ENCODE peak calls at places on chromosome 10, in six cellular contexts. One of them, this sample, is unnamed.

GRCh38 chr10:31757831-31758230 is 170.8 kb downstream of the ARHGAP12 start:
- DNase-seq in right cardiac atrium: no peak
- DNase-seq in GM20000: no peak
- DNase-seq in GM13977: no peak
- DNase-seq in ACHN: no peak
- DNase-seq in fibroblast of the aortic adventitia: peak
- DNase-seq in this sample: no peak

GRCh38 chr10:96720422-96721206 is at the start of gene PIK3AP1:
- DNase-seq in right cardiac atrium: peak
- DNase-seq in GM20000: peak
- DNase-seq in GM13977: peak
- DNase-seq in ACHN: peak
- DNase-seq in fibroblast of the aortic adventitia: no peak
- DNase-seq in this sample: peak

GRCh38 chr10:12237265-12238220 is 41.6 kb downstream of the CDC123 start:
- DNase-seq in right cardiac atrium: no peak
- DNase-seq in GM20000: no peak
- DNase-seq in GM13977: peak
- DNase-seq in ACHN: peak
- DNase-seq in fibroblast of the aortic adventitia: no peak
- DNase-seq in this sample: no peak

GRCh38 chr10:90723416-90724068 is 134.3 kb downstream of the HTR7 start:
- DNase-seq in right cardiac atrium: no peak
- DNase-seq in GM20000: no peak
- DNase-seq in GM13977: no peak
- DNase-seq in ACHN: no peak
- DNase-seq in fibroblast of the aortic adventitia: no peak
- DNase-seq in this sample: no peak

GRCh38 chr10:8206882-8207281 is 152.4 kb downstream of the GATA3 start:
- DNase-seq in right cardiac atrium: no peak
- DNase-seq in GM20000: no peak
- DNase-seq in GM13977: no peak
- DNase-seq in ACHN: no peak
- DNase-seq in fibroblast of the aortic adventitia: no peak
- DNase-seq in this sample: no peak

GRCh38 chr10:81978238-81978637 is 103.2 kb downstream of the NRG3 start:
- DNase-seq in right cardiac atrium: no peak
- DNase-seq in GM20000: no peak
- DNase-seq in GM13977: peak
- DNase-seq in ACHN: peak
- DNase-seq in fibroblast of the aortic adventitia: no peak
- DNase-seq in this sample: no peak

GRCh38 chr10:35916791-35917190 is 274.7 kb upstream of the FZD8 start:
- DNase-seq in right cardiac atrium: no peak
- DNase-seq in GM20000: no peak
- DNase-seq in GM13977: no peak
- DNase-seq in ACHN: no peak
- DNase-seq in fibroblast of the aortic adventitia: no peak
- DNase-seq in this sample: no peak

GRCh38 chr10:25226775-25227682 is 52.2 kb downstream of the GPR158 start:
- DNase-seq in right cardiac atrium: peak
- DNase-seq in GM20000: peak
- DNase-seq in GM13977: peak
- DNase-seq in ACHN: peak
- DNase-seq in fibroblast of the aortic adventitia: peak
- DNase-seq in this sample: no peak

GRCh38 chr10:117228210-117228609 is 12.7 kb upstream of the SLC18A2 start:
- DNase-seq in right cardiac atrium: no peak
- DNase-seq in GM20000: no peak
- DNase-seq in GM13977: no peak
- DNase-seq in ACHN: no peak
- DNase-seq in fibroblast of the aortic adventitia: no peak
- DNase-seq in this sample: no peak

GRCh38 chr10:43202657-43203490 is 64.0 kb downstream of the RASGEF1A start:
- DNase-seq in right cardiac atrium: peak
- DNase-seq in GM20000: peak
- DNase-seq in GM13977: peak
- DNase-seq in ACHN: no peak
- DNase-seq in fibroblast of the aortic adventitia: no peak
- DNase-seq in this sample: peak

GRCh38 chr10:116268976-116269375 is 4.0 kb downstream of the GFRA1 start:
- DNase-seq in right cardiac atrium: no peak
- DNase-seq in GM20000: no peak
- DNase-seq in GM13977: no peak
- DNase-seq in ACHN: peak
- DNase-seq in fibroblast of the aortic adventitia: no peak
- DNase-seq in this sample: no peak

GRCh38 chr10:51251110-51251509 is 176.8 kb downstream of the PRKG1 start:
- DNase-seq in right cardiac atrium: no peak
- DNase-seq in GM20000: no peak
- DNase-seq in GM13977: no peak
- DNase-seq in ACHN: no peak
- DNase-seq in fibroblast of the aortic adventitia: no peak
- DNase-seq in this sample: no peak

GRCh38 chr10:32328499-32328898 is 18.5 kb downstream of the EPC1 start:
- DNase-seq in right cardiac atrium: no peak
- DNase-seq in GM20000: no peak
- DNase-seq in GM13977: no peak
- DNase-seq in ACHN: no peak
- DNase-seq in fibroblast of the aortic adventitia: no peak
- DNase-seq in this sample: no peak

GRCh38 chr10:97549587-97550322 is 22.8 kb upstream of the ANKRD2 start:
- DNase-seq in right cardiac atrium: peak
- DNase-seq in GM20000: no peak
- DNase-seq in GM13977: no peak
- DNase-seq in ACHN: no peak
- DNase-seq in fibroblast of the aortic adventitia: no peak
- DNase-seq in this sample: no peak

GRCh38 chr10:5524721-5525531 is at the start of gene CALML3:
- DNase-seq in right cardiac atrium: no peak
- DNase-seq in GM20000: no peak
- DNase-seq in GM13977: no peak
- DNase-seq in ACHN: no peak
- DNase-seq in fibroblast of the aortic adventitia: no peak
- DNase-seq in this sample: no peak

GRCh38 chr10:14124951-14125350 is 205.8 kb downstream of the FRMD4A start:
- DNase-seq in right cardiac atrium: no peak
- DNase-seq in GM20000: no peak
- DNase-seq in GM13977: no peak
- DNase-seq in ACHN: no peak
- DNase-seq in fibroblast of the aortic adventitia: no peak
- DNase-seq in this sample: no peak

GRCh38 chr10:130440494-130440893 is 304.3 kb downstream of the GLRX3 start:
- DNase-seq in right cardiac atrium: no peak
- DNase-seq in GM20000: no peak
- DNase-seq in GM13977: no peak
- DNase-seq in ACHN: no peak
- DNase-seq in fibroblast of the aortic adventitia: no peak
- DNase-seq in this sample: no peak

GRCh38 chr10:688621-689426 is 644 bp downstream of the DIP2C start:
- DNase-seq in right cardiac atrium: peak
- DNase-seq in GM20000: no peak
- DNase-seq in GM13977: peak
- DNase-seq in ACHN: peak
- DNase-seq in fibroblast of the aortic adventitia: peak
- DNase-seq in this sample: no peak

GRCh38 chr10:117311261-117311660 is 64.0 kb downstream of the PDZD8 start:
- DNase-seq in right cardiac atrium: no peak
- DNase-seq in GM20000: no peak
- DNase-seq in GM13977: no peak
- DNase-seq in ACHN: no peak
- DNase-seq in fibroblast of the aortic adventitia: no peak
- DNase-seq in this sample: no peak

GRCh38 chr10:132630666-132631347 is 93.2 kb downstream of the INPP5A start:
- DNase-seq in right cardiac atrium: peak
- DNase-seq in GM20000: no peak
- DNase-seq in GM13977: no peak
- DNase-seq in ACHN: no peak
- DNase-seq in fibroblast of the aortic adventitia: peak
- DNase-seq in this sample: no peak

GRCh38 chr10:60280475-60280874 is 109.2 kb downstream of the ANK3 start:
- DNase-seq in right cardiac atrium: no peak
- DNase-seq in GM20000: no peak
- DNase-seq in GM13977: no peak
- DNase-seq in ACHN: no peak
- DNase-seq in fibroblast of the aortic adventitia: peak
- DNase-seq in this sample: no peak

GRCh38 chr10:13404791-13405190 is 56.7 kb upstream of the SEPHS1 start:
- DNase-seq in right cardiac atrium: no peak
- DNase-seq in GM20000: no peak
- DNase-seq in GM13977: no peak
- DNase-seq in ACHN: no peak
- DNase-seq in fibroblast of the aortic adventitia: no peak
- DNase-seq in this sample: no peak

GRCh38 chr10:109721401-109722028 is 201.8 kb downstream of the XPNPEP1 start:
- DNase-seq in right cardiac atrium: no peak
- DNase-seq in GM20000: no peak
- DNase-seq in GM13977: no peak
- DNase-seq in ACHN: no peak
- DNase-seq in fibroblast of the aortic adventitia: no peak
- DNase-seq in this sample: no peak

GRCh38 chr10:110919349-110919931 is at the start of gene SHOC2:
- DNase-seq in right cardiac atrium: peak
- DNase-seq in GM20000: no peak
- DNase-seq in GM13977: no peak
- DNase-seq in ACHN: peak
- DNase-seq in fibroblast of the aortic adventitia: no peak
- DNase-seq in this sample: no peak

GRCh38 chr10:118373786-118374185 is 31.7 kb upstream of the FAM204A start:
- DNase-seq in right cardiac atrium: no peak
- DNase-seq in GM20000: no peak
- DNase-seq in GM13977: no peak
- DNase-seq in ACHN: peak
- DNase-seq in fibroblast of the aortic adventitia: peak
- DNase-seq in this sample: no peak

GRCh38 chr10:6973904-6974303 is 393.8 kb upstream of the PRKCQ start:
- DNase-seq in right cardiac atrium: no peak
- DNase-seq in GM20000: no peak
- DNase-seq in GM13977: no peak
- DNase-seq in ACHN: no peak
- DNase-seq in fibroblast of the aortic adventitia: no peak
- DNase-seq in this sample: no peak

GRCh38 chr10:69640196-69640980 is 10.3 kb downstream of the FAM241B start:
- DNase-seq in right cardiac atrium: no peak
- DNase-seq in GM20000: no peak
- DNase-seq in GM13977: no peak
- DNase-seq in ACHN: no peak
- DNase-seq in fibroblast of the aortic adventitia: no peak
- DNase-seq in this sample: no peak

GRCh38 chr10:5272065-5272803 is 75.6 kb downstream of the AKR1C4 start:
- DNase-seq in right cardiac atrium: no peak
- DNase-seq in GM20000: no peak
- DNase-seq in GM13977: no peak
- DNase-seq in ACHN: no peak
- DNase-seq in fibroblast of the aortic adventitia: no peak
- DNase-seq in this sample: no peak

GRCh38 chr10:18504161-18504560 is 147.2 kb downstream of the NSUN6 start:
- DNase-seq in right cardiac atrium: no peak
- DNase-seq in GM20000: no peak
- DNase-seq in GM13977: no peak
- DNase-seq in ACHN: no peak
- DNase-seq in fibroblast of the aortic adventitia: no peak
- DNase-seq in this sample: no peak

This sample was measured in germinal center.